ENCODE peak calls at places on chromosomes 16 and 17, in nine cellular contexts. D is SK-N-SH, X is PC-3, E is GM23248, I is Karpas-422, Z is HCT116, H is OCI-LY7, L is hepatocyte, O is GM23338. P is an unnamed sample. For H3K9me2, the result is how much of the 10 kb centered on the place peaks cover.

GRCh38 chr17:55442953-55443683 is 21.5 kb upstream of the MMD start:
- DNase-seq in D (no peak), X (no peak), E (no peak), I (no peak), Z (no peak), H (no peak), L (no peak), O (no peak), P (no peak)

GRCh38 chr17:32327911-32328310 is 14.1 kb downstream of the C17orf75 start:
- DNase-seq in D (no peak), X (no peak), E (no peak), I (no peak), Z (no peak), H (no peak), L (no peak), O (no peak), P (no peak)

GRCh38 chr17:48541574-48542113 is 3.3 kb downstream of the HOXB2 start:
- DNase-seq in D (peak), X (no peak), E (peak), I (no peak), Z (no peak), H (no peak), L (peak), O (peak), P (no peak)

GRCh38 chr16:1363501-1364041 is 11.8 kb downstream of the GNPTG start:
- DNase-seq in D (peak), X (peak), E (peak), I (peak), Z (peak), H (peak), L (peak), O (peak), P (peak)

GRCh38 chr16:81526935-81527334 is 82.3 kb downstream of the CMIP start:
- DNase-seq in D (no peak), X (no peak), E (peak), I (no peak), Z (no peak), H (no peak), L (peak), O (no peak), P (peak)

GRCh38 chr17:79971651-79972050 is 64.0 kb downstream of the TBC1D16 start:
- DNase-seq in D (no peak), X (no peak), E (no peak), I (no peak), Z (no peak), H (no peak), L (no peak), O (no peak), P (no peak)

GRCh38 chr16:1708083-1708767 is 2.2 kb downstream of the MAPK8IP3 start:
- DNase-seq in D (no peak), X (no peak), E (no peak), I (no peak), Z (no peak), H (no peak), L (no peak), O (no peak), P (no peak)

GRCh38 chr17:78532922-78533640 is 44.1 kb downstream of the DNAH17 start:
- DNase-seq in D (no peak), X (peak), E (peak), I (no peak), Z (peak), H (no peak), L (no peak), O (no peak), P (peak)

GRCh38 chr17:81517339-81518112 is 4.9 kb upstream of the ACTG1 start:
- DNase-seq in D (no peak), X (no peak), E (peak), I (peak), Z (no peak), H (peak), L (no peak), O (peak), P (no peak)

GRCh38 chr16:90044111-90044551 is 24.9 kb upstream of the DBNDD1 start:
- DNase-seq in D (no peak), X (peak), E (no peak), I (no peak), Z (peak), H (no peak), L (peak), O (no peak), P (peak)

GRCh38 chr16:87461466-87461975 is 31.3 kb downstream of the ZCCHC14 start:
- DNase-seq in D (no peak), X (peak), E (peak), I (peak), Z (peak), H (peak), L (peak), O (peak), P (peak)

GRCh38 chr17:70230883-70231282 is 61.6 kb downstream of the KCNJ2 start:
- DNase-seq in D (no peak), X (no peak), E (peak), I (no peak), Z (no peak), H (no peak), L (no peak), O (no peak), P (no peak)

GRCh38 chr16:75341934-75342811 is 90.7 kb upstream of the BCAR1 start:
- DNase-seq in D (no peak), X (peak), E (peak), I (no peak), Z (no peak), H (no peak), L (peak), O (no peak), P (peak)

GRCh38 chr17:27356091-27356705 is 62.3 kb downstream of the WSB1 start:
- DNase-seq in D (no peak), X (no peak), E (no peak), I (no peak), Z (no peak), H (no peak), L (no peak), O (no peak), P (no peak)

GRCh38 chr16:88856122-88856827 is 472 bp downstream of the GALNS start:
- DNase-seq in D (no peak), X (no peak), E (peak), I (no peak), Z (no peak), H (peak), L (no peak), O (peak), P (no peak)

GRCh38 chr16:56279132-56279531 is 87.8 kb downstream of the GNAO1 start:
- DNase-seq in D (no peak), X (peak), E (no peak), I (no peak), Z (no peak), H (no peak), L (peak), O (no peak), P (peak)

GRCh38 chr16:35908942-35909341 is 2449.5 kb downstream of the TP53TG3F start:
- DNase-seq in D (peak), X (no peak), E (no peak), I (peak), Z (peak), H (peak), L (no peak), O (peak), P (no peak)

GRCh38 chr16:69107311-69107962 is 2.0 kb downstream of the HAS3 start:
- DNase-seq in D (peak), X (peak), E (peak), I (no peak), Z (no peak), H (no peak), L (peak), O (peak), P (no peak)

GRCh38 chr17:65888649-65889048 is 303.3 kb downstream of the CEP112 start:
- DNase-seq in D (no peak), X (no peak), E (peak), I (no peak), Z (no peak), H (no peak), L (no peak), O (no peak), P (no peak)

GRCh38 chr17:70558821-70559220 is 389.5 kb downstream of the KCNJ2 start:
- DNase-seq in D (no peak), X (peak), E (peak), I (no peak), Z (no peak), H (no peak), L (no peak), O (no peak), P (no peak)

GRCh38 chr16:17564856-17565255 is 94.1 kb upstream of the XYLT1 start:
- DNase-seq in D (no peak), X (no peak), E (no peak), I (no peak), Z (no peak), H (no peak), L (no peak), O (no peak), P (no peak)

GRCh38 chr16:23009075-23009474 is 140.2 kb downstream of the USP31 start:
- DNase-seq in D (no peak), X (no peak), E (no peak), I (no peak), Z (no peak), H (no peak), L (no peak), O (no peak), P (no peak)

GRCh38 chr17:28282596-28282995 is 36.4 kb upstream of the TMEM97 start:
- DNase-seq in D (no peak), X (peak), E (peak), I (no peak), Z (peak), H (no peak), L (no peak), O (no peak), P (peak)

GRCh38 chr16:4467916-4468315 is 6.5 kb downstream of the NMRAL1 start:
- DNase-seq in D (no peak), X (no peak), E (no peak), I (no peak), Z (no peak), H (no peak), L (no peak), O (no peak), P (no peak)

GRCh38 chr17:8153550-8153956 is 1.3 kb upstream of the PER1 start:
- DNase-seq in D (no peak), X (peak), E (peak), I (no peak), Z (no peak), H (no peak), L (peak), O (peak), P (peak)

GRCh38 chr17:54736573-54736972 is 164.1 kb upstream of the TOM1L1 start:
- DNase-seq in D (no peak), X (no peak), E (no peak), I (no peak), Z (no peak), H (peak), L (no peak), O (no peak), P (no peak)

GRCh38 chr17:80388175-80388574 is 26.8 kb upstream of the ENDOV start:
- DNase-seq in D (peak), X (no peak), E (no peak), I (peak), Z (no peak), H (no peak), L (no peak), O (peak), P (no peak)

GRCh38 chr17:29732209-29732608 is 109.5 kb upstream of the CORO6 start:
- DNase-seq in D (no peak), X (no peak), E (no peak), I (no peak), Z (no peak), H (no peak), L (no peak), O (no peak), P (no peak)

GRCh38 chr17:34892864-34893263 is 68.4 kb downstream of the CCT6B start:
- DNase-seq in D (peak), X (peak), E (peak), I (peak), Z (peak), H (peak), L (peak), O (peak), P (peak)

GRCh38 chr17:64736804-64737492 is 74.8 kb upstream of the SMURF2 start:
- DNase-seq in D (peak), X (peak), E (peak), I (peak), Z (peak), H (peak), L (peak), O (peak), P (peak)

GRCh38 chr16:88815901-88816589 is 4.3 kb upstream of the APRT start:
- DNase-seq in D (peak), X (peak), E (peak), I (peak), Z (no peak), H (peak), L (peak), O (peak), P (no peak)

GRCh38 chr16:67399218-67399733 is 6.0 kb upstream of the TPPP3 start:
- DNase-seq in D (peak), X (peak), E (peak), I (peak), Z (no peak), H (peak), L (peak), O (peak), P (no peak)

GRCh38 chr17:75468311-75468754 is 11.9 kb downstream of the TMEM94 start:
- DNase-seq in D (no peak), X (no peak), E (no peak), I (no peak), Z (no peak), H (no peak), L (no peak), O (no peak), P (no peak)

GRCh38 chr16:56675685-56676210 is 6.1 kb downstream of the MT1H start:
- DNase-seq in D (no peak), X (no peak), E (no peak), I (no peak), Z (no peak), H (no peak), L (no peak), O (peak), P (no peak)

GRCh38 chr16:30086291-30087140 is 5.2 kb downstream of the TBX6 start:
- DNase-seq in D (no peak), X (no peak), E (no peak), I (no peak), Z (no peak), H (no peak), L (no peak), O (no peak), P (no peak)

GRCh38 chr16:30087181-30087898 is 4.4 kb downstream of the TBX6 start:
- DNase-seq in D (no peak), X (no peak), E (no peak), I (no peak), Z (no peak), H (no peak), L (no peak), O (no peak), P (no peak)

GRCh38 chr16:30084816-30085159 is 6.9 kb downstream of the TBX6 start:
- DNase-seq in D (no peak), X (no peak), E (no peak), I (no peak), Z (no peak), H (no peak), L (no peak), O (no peak), P (no peak)

GRCh38 chr16:30085247-30085646 is 6.5 kb downstream of the TBX6 start:
- DNase-seq in D (peak), X (no peak), E (no peak), I (no peak), Z (no peak), H (no peak), L (no peak), O (no peak), P (no peak)

GRCh38 chr16:30085820-30086219 is 5.9 kb downstream of the TBX6 start:
- DNase-seq in D (no peak), X (no peak), E (no peak), I (no peak), Z (no peak), H (no peak), L (no peak), O (no peak), P (no peak)
- H3K9me2 ChIP-seq in D (under half), X (under half), E (under half), I (under half), Z (under half), H (under half), L (under half), O (under half), P (under half)

GRCh38 chr16:58471209-58471975 is 28.6 kb upstream of the NDRG4 start:
- DNase-seq in D (no peak), X (no peak), E (no peak), I (no peak), Z (no peak), H (peak), L (no peak), O (peak), P (no peak)
- H3K9me2 ChIP-seq in D (under half), X (under half), E (under half), I (under half), Z (under half), H (under half), L (under half), O (under half), P (under half)

DNA sequence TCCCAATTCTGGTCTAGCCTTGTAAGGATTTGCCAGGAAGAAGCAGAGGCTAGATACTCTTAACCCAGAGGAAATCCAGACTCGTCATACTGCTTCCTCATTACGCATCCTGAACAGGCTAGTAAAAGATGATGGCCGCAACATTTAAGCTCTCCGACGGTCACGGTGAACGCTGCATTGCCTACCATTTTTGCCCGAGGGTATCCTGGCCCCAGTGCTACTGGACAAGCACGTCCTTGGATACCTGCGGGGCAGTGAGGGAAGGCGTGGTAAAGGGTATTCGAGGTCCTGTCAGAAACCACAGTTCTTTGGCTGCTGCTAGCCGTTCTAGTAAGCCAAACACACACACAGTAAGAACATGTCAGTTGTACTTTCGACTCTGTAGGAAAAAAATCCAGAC is 36.6 kb downstream of the METTL16 start:
- DNase-seq in D (no peak), X (no peak), E (no peak), I (no peak), Z (no peak), H (no peak), L (no peak), O (no peak), P (no peak)
- H3K9me2 ChIP-seq in D (under half), X (under half), E (under half), I (under half), Z (under half), H (under half), L (under half), O (under half), P (under half)

GRCh38 chr17:42337442-42337841 is 49.1 kb downstream of the STAT5A start:
- DNase-seq in D (no peak), X (no peak), E (peak), I (peak), Z (no peak), H (no peak), L (no peak), O (no peak), P (no peak)

GRCh38 chr17:42342242-42343008 is 45.8 kb downstream of the STAT3 start:
- DNase-seq in D (no peak), X (no peak), E (peak), I (no peak), Z (no peak), H (no peak), L (no peak), O (no peak), P (no peak)

GRCh38 chr17:42339221-42339620 is 49.0 kb downstream of the STAT3 start:
- DNase-seq in D (no peak), X (no peak), E (no peak), I (no peak), Z (no peak), H (no peak), L (no peak), O (no peak), P (no peak)

GRCh38 chr17:42341568-42341967 is 46.7 kb downstream of the STAT3 start:
- DNase-seq in D (no peak), X (no peak), E (no peak), I (no peak), Z (no peak), H (no peak), L (no peak), O (no peak), P (no peak)

GRCh38 chr17:42340691-42341127 is 47.5 kb downstream of the STAT3 start:
- DNase-seq in D (no peak), X (no peak), E (peak), I (peak), Z (no peak), H (no peak), L (no peak), O (no peak), P (no peak)
- H3K9me2 ChIP-seq in D (under half), X (under half), E (under half), I (under half), Z (under half), H (under half), L (under half), O (under half), P (under half)

DNA sequence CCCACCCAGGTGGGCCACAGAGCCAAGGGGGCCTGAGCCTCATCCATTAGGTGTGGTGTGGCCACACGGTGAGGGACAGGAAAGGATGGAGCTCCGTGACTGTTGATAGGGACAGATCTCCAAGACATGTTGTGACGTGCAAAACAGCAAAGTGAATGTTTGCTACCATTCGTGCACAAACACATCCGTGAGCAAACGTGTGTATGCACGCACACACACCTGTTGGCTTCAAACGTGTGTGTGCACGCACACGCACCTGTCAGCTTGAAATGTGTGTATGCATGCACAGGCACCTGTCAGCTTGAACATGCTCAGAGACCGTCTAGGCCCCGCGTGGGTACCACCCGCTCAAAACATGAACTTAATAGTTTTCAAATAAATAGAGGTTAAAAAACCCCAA is 46.6 kb downstream of the ZDHHC7 start:
- DNase-seq in D (no peak), X (no peak), E (no peak), I (no peak), Z (no peak), H (no peak), L (no peak), O (no peak), P (no peak)
- H3K9me2 ChIP-seq in D (under half), X (under half), E (under half), I (under half), Z (under half), H (under half), L (under half), O (under half), P (under half)

DNA sequence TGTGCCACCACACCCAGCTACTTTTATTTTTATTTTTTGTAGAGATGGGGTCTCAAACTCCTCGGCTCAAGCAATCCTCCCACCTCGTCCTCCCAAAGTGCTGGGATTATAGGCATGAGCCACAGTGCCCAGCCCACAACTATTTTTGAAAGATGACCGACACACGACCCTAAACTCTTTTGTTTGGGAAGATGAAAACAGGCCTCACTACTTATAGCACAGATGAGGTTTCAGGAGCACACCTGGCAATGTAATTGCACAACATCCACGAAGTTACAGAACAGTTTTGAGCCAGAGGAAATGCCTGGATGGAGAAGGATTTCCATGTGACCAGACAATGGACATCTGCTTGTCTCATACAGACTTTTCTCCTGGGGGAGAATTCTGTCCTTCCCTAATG is 43.4 kb upstream of the PRSS54 start:
- DNase-seq in D (no peak), X (no peak), E (no peak), I (no peak), Z (no peak), H (peak), L (no peak), O (no peak), P (no peak)
- H3K9me2 ChIP-seq in D (under half), X (under half), E (under half), I (under half), Z (under half), H (under half), L (under half), O (under half), P (under half)

GRCh38 chr17:41452276-41452675 is 11.5 kb upstream of the KRT38 start:
- DNase-seq in D (no peak), X (no peak), E (no peak), I (no peak), Z (no peak), H (no peak), L (no peak), O (no peak), P (no peak)

GRCh38 chr17:41449008-41449407 is 8.2 kb upstream of the KRT38 start:
- DNase-seq in D (no peak), X (no peak), E (no peak), I (no peak), Z (no peak), H (no peak), L (no peak), O (no peak), P (no peak)

GRCh38 chr17:41448506-41448905 is 7.7 kb upstream of the KRT38 start:
- DNase-seq in D (no peak), X (no peak), E (peak), I (no peak), Z (no peak), H (no peak), L (no peak), O (no peak), P (no peak)

GRCh38 chr17:41453069-41453468 is 12.3 kb upstream of the KRT38 start:
- DNase-seq in D (no peak), X (no peak), E (no peak), I (no peak), Z (no peak), H (no peak), L (no peak), O (no peak), P (no peak)

GRCh38 chr17:41451154-41451728 is 10.5 kb upstream of the KRT38 start:
- DNase-seq in D (no peak), X (peak), E (peak), I (no peak), Z (no peak), H (no peak), L (no peak), O (no peak), P (no peak)
- H3K9me2 ChIP-seq in D (under half), X (under half), E (under half), I (under half), Z (under half), H (under half), L (under half), O (under half), P (under half)